ENCODE peak calls at places on chromosome 19, in eight cellular contexts. One of them, this sample, is unnamed.

GRCh38 chr19:1942078-1942933 is 1.3 kb downstream of the CSNK1G2 start:
- DNase-seq in HTR-8/SVneo: peak
- DNase-seq in NCI-H748 treated with DMSO at 0.1 percent for 48 hours: peak
- DNase-seq in brain pericyte: no peak
- DNase-seq in fibroblast of mammary gland: peak
- DNase-seq in GM03348: peak
- DNase-seq in non-pigmented ciliary epithelial cell: no peak
- DNase-seq in SW480: peak
- DNase-seq in this sample: peak

GRCh38 chr19:38663957-38664502 is 16.6 kb downstream of the ACTN4 start:
- DNase-seq in NCI-H748 treated with DMSO at 0.1 percent for 48 hours: no peak
- DNase-seq in HTR-8/SVneo: no peak
- DNase-seq in non-pigmented ciliary epithelial cell: no peak
- DNase-seq in fibroblast of mammary gland: no peak
- DNase-seq in brain pericyte: no peak
- DNase-seq in SW480: no peak
- DNase-seq in GM03348: no peak
- DNase-seq in this sample: peak

GRCh38 chr19:29843180-29844051 is 31.6 kb downstream of the CCNE1 start:
- DNase-seq in SW480: no peak
- DNase-seq in HTR-8/SVneo: no peak
- DNase-seq in NCI-H748 treated with DMSO at 0.1 percent for 48 hours: no peak
- DNase-seq in brain pericyte: no peak
- DNase-seq in non-pigmented ciliary epithelial cell: no peak
- DNase-seq in GM03348: peak
- DNase-seq in fibroblast of mammary gland: peak
- DNase-seq in this sample: peak

GRCh38 chr19:35937345-35938281 is 1.4 kb downstream of the LRFN3 start:
- DNase-seq in fibroblast of mammary gland: no peak
- DNase-seq in GM03348: no peak
- DNase-seq in NCI-H748 treated with DMSO at 0.1 percent for 48 hours: no peak
- DNase-seq in HTR-8/SVneo: no peak
- DNase-seq in non-pigmented ciliary epithelial cell: no peak
- DNase-seq in brain pericyte: no peak
- DNase-seq in SW480: no peak
- DNase-seq in this sample: no peak

GRCh38 chr19:31349160-31349881 is at the start of gene TSHZ3:
- DNase-seq in NCI-H748 treated with DMSO at 0.1 percent for 48 hours: no peak
- DNase-seq in brain pericyte: peak
- DNase-seq in GM03348: peak
- DNase-seq in SW480: peak
- DNase-seq in HTR-8/SVneo: peak
- DNase-seq in non-pigmented ciliary epithelial cell: peak
- DNase-seq in fibroblast of mammary gland: peak
- DNase-seq in this sample: peak

GRCh38 chr19:17183271-17183757 is 31.8 kb upstream of the USE1 start:
- DNase-seq in fibroblast of mammary gland: no peak
- DNase-seq in NCI-H748 treated with DMSO at 0.1 percent for 48 hours: no peak
- DNase-seq in GM03348: no peak
- DNase-seq in SW480: no peak
- DNase-seq in brain pericyte: no peak
- DNase-seq in HTR-8/SVneo: no peak
- DNase-seq in non-pigmented ciliary epithelial cell: no peak
- DNase-seq in this sample: no peak

GRCh38 chr19:17323274-17323972 is 11.2 kb downstream of the ANO8 start:
- DNase-seq in NCI-H748 treated with DMSO at 0.1 percent for 48 hours: no peak
- DNase-seq in SW480: no peak
- DNase-seq in non-pigmented ciliary epithelial cell: no peak
- DNase-seq in GM03348: no peak
- DNase-seq in fibroblast of mammary gland: no peak
- DNase-seq in brain pericyte: no peak
- DNase-seq in HTR-8/SVneo: no peak
- DNase-seq in this sample: no peak

GRCh38 chr19:11125994-11126685 is 29.4 kb downstream of the SPC24 start:
- DNase-seq in SW480: peak
- DNase-seq in HTR-8/SVneo: peak
- DNase-seq in NCI-H748 treated with DMSO at 0.1 percent for 48 hours: peak
- DNase-seq in GM03348: peak
- DNase-seq in brain pericyte: no peak
- DNase-seq in fibroblast of mammary gland: peak
- DNase-seq in non-pigmented ciliary epithelial cell: no peak
- DNase-seq in this sample: peak